ENCODE peak calls at places on chromosome 19, in seven cellular contexts. P is mucosa of descending colon, X is fibroblast of lung, Y is IMR-90, V is B cell, E is lower leg skin, D is SK-N-SH. T is an unnamed sample.

GRCh38 chr19:53659292-53659691 is 27.5 kb downstream of the DPRX start:
- DNase-seq in P (no peak), X (no peak), Y (no peak), V (no peak), E (no peak), D (peak; percentile 33), T (no peak)

GRCh38 chr19:7515091-7515470 is 822 bp upstream of the ZNF358 start:
- DNase-seq in P (no peak), X (peak; percentile 82), Y (peak; percentile 66), V (no peak), E (no peak), D (no peak), T (no peak)

GRCh38 chr19:14156122-14156521 is 19.7 kb upstream of the ASF1B start:
- DNase-seq in P (no peak), X (no peak), Y (no peak), V (peak; percentile 25), E (no peak), D (no peak), T (no peak)

GRCh38 chr19:48333467-48334384 is 8.4 kb downstream of the EMP3 start:
- DNase-seq in P (peak; percentile 97), X (peak; percentile 93), Y (peak; percentile 91), V (peak; percentile 96), E (peak; percentile 98), D (peak; percentile 84), T (peak; percentile 92)

GRCh38 chr19:19618384-19619051 is at the start of gene PBX4:
- DNase-seq in P (peak; percentile 98), X (peak; percentile 85), Y (peak; percentile 82), V (peak; percentile 98), E (peak; percentile 99), D (peak; percentile 99), T (peak; percentile 65)

GRCh38 chr19:19816679-19817078 is 4.9 kb downstream of the ZNF506 start:
- DNase-seq in P (no peak), X (no peak), Y (no peak), V (no peak), E (no peak), D (no peak), T (no peak)

GRCh38 chr19:11021760-11022144 is 60.9 kb downstream of the SMARCA4 start:
- DNase-seq in P (no peak), X (no peak), Y (no peak), V (no peak), E (no peak), D (no peak), T (no peak)

GRCh38 chr19:31107096-31107495 is 242.1 kb downstream of the TSHZ3 start:
- DNase-seq in P (no peak), X (no peak), Y (no peak), V (no peak), E (no peak), D (no peak), T (no peak)

GRCh38 chr19:11164879-11165406 is 9.4 kb upstream of the SPC24 start:
- DNase-seq in P (peak; percentile 64), X (peak; percentile 93), Y (peak; percentile 61), V (no peak), E (peak; percentile 96), D (no peak), T (peak; percentile 51)

GRCh38 chr19:6947745-6948144 is 60.4 kb downstream of the ADGRE1 start:
- DNase-seq in P (no peak), X (peak; percentile 2), Y (no peak), V (no peak), E (no peak), D (no peak), T (peak; percentile 66)

GRCh38 chr19:6058411-6059201 is 51.7 kb downstream of the RFX2 start:
- DNase-seq in P (no peak), X (no peak), Y (no peak), V (no peak), E (peak; percentile 78), D (no peak), T (no peak)

GRCh38 chr19:33872445-33873320 is 76.0 kb downstream of the KCTD15 start:
- DNase-seq in P (no peak), X (no peak), Y (no peak), V (no peak), E (peak; percentile 32), D (no peak), T (no peak)

GRCh38 chr19:38163419-38164290 is 60.4 kb downstream of the DPF1 start:
- DNase-seq in P (no peak), X (no peak), Y (no peak), V (no peak), E (no peak), D (no peak), T (no peak)

GRCh38 chr19:11377237-11377636 is 2.8 kb downstream of the SWSAP1 start:
- DNase-seq in P (no peak), X (peak; percentile 92), Y (peak; percentile 94), V (no peak), E (no peak), D (no peak), T (peak; percentile 50)

GRCh38 chr19:58385313-58386165 is 1.5 kb upstream of the RPS5 start:
- DNase-seq in P (no peak), X (no peak), Y (no peak), V (no peak), E (peak; percentile 84), D (no peak), T (no peak)

GRCh38 chr19:4198467-4199126 is 16.1 kb downstream of the ANKRD24 start:
- DNase-seq in P (no peak), X (no peak), Y (no peak), V (no peak), E (no peak), D (no peak), T (no peak)

GRCh38 chr19:4197625-4198466 is 15.4 kb downstream of the ANKRD24 start:
- DNase-seq in P (no peak), X (no peak), Y (no peak), V (peak; percentile 61), E (no peak), D (peak; percentile 81), T (no peak)

GRCh38 chr19:4200940-4201542 is 18.6 kb downstream of the ANKRD24 start:
- DNase-seq in P (no peak), X (no peak), Y (no peak), V (no peak), E (no peak), D (no peak), T (no peak)

GRCh38 chr19:4201798-4202197 is 19.3 kb downstream of the ANKRD24 start:
- DNase-seq in P (no peak), X (no peak), Y (no peak), V (no peak), E (no peak), D (no peak), T (no peak)

GRCh38 chr19:4199699-4200293 is 17.3 kb downstream of the ANKRD24 start:
- DNase-seq in P (peak; percentile 59), X (no peak), Y (no peak), V (no peak), E (no peak), D (peak; percentile 53), T (no peak)
- TF ChIP-seq CTCF in P (no peak), X (no peak), Y (no peak), V (no peak), E (no peak), D (peak; percentile 24), T (no peak)

GRCh38 chr19:982567-983170 is 1.5 kb upstream of the WDR18 start:
- DNase-seq in P (peak; percentile 82), X (peak; percentile 42), Y (peak; percentile 31), V (peak; percentile 100), E (peak; percentile 95), D (peak; percentile 98), T (peak; percentile 53)

GRCh38 chr19:986083-986482 is 1.9 kb downstream of the WDR18 start:
- DNase-seq in P (no peak), X (no peak), Y (no peak), V (no peak), E (no peak), D (no peak), T (no peak)

GRCh38 chr19:988081-988480 is 3.9 kb downstream of the WDR18 start:
- DNase-seq in P (no peak), X (no peak), Y (no peak), V (no peak), E (no peak), D (no peak), T (no peak)

GRCh38 chr19:980133-980998 is 3.8 kb upstream of the WDR18 start:
- DNase-seq in P (no peak), X (no peak), Y (no peak), V (no peak), E (no peak), D (no peak), T (no peak)

GRCh38 chr19:984165-984967 is at the start of gene WDR18:
- DNase-seq in P (peak; percentile 95), X (peak; percentile 83), Y (peak; percentile 81), V (peak; percentile 100), E (peak; percentile 98), D (peak; percentile 99), T (peak; percentile 85)
- TF ChIP-seq CTCF in P (no peak), X (no peak), Y (peak; percentile 30), V (no peak), E (no peak), D (no peak), T (peak; percentile 19)

GRCh38 chr19:45773384-45773783 is 4.3 kb upstream of the SIX5 start:
- DNase-seq in P (no peak), X (no peak), Y (no peak), V (no peak), E (no peak), D (no peak), T (no peak)
- TF ChIP-seq CTCF in P (no peak), X (no peak), Y (no peak), V (no peak), E (no peak), D (no peak), T (no peak)

DNA sequence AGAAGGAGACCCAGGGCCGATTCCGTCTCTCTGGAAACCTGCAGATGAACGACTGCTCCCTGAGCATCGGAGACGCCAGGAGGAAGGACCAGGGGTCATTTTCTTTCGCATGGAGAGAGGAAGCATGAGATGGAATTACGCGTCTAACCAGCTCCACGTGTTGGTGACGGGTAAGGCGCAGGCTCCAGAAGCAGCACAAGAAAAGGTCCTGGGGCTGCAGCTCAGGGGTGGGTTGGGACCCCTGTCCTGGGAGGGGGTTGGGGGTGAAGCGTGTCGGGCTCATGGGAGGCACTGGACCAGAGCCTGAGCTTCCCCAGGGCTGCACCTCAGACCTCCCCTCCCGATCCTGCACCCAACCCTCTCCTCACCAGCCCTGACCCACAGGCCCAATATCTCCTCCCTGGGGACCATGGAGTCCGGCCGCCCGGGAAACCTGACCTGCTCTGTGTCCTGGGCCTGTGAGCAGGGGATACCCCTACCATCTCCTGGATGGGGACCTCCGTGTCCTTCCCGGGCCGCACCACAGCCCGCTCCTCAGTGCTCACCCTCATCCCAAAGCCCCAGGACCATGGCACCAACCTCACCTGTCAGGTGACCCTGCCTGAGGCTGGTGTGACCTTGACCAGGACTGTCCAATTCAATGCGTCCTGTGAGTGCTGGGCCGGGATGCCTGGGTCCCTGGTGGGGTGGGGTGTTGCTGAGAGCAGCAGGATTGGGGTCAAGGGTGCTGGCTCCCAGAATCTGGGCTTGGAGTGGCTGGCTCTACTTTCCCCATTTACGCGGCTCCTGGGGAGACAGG is 39.6 kb upstream of the CD33 start:
- DNase-seq in P (no peak), X (no peak), Y (no peak), V (no peak), E (no peak), D (no peak), T (no peak)
- TF ChIP-seq CTCF in P (no peak), X (no peak), Y (no peak), V (no peak), E (no peak), D (no peak), T (no peak)

DNA sequence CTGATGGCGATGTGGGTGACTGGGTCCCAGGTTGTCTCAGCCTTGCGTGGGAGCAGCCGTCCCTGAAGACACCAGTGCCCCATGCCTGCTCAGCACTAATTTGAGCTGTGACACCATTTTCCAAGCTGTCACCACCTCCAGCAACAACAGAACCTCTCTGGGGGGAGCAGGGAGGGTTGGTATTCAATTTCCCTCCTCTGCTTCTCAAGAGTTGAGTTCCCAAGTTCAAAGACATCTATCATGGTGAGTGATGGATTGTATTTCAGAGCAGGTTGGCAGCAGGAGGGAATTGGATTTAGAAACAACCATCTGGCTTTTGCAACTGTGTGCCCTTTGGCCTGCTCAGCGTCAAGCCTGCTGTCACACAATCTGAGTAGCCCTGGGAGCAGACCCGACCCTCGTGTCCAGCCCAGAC is 46.9 kb upstream of the UQCRFS1 start:
- DNase-seq in P (no peak), X (no peak), Y (no peak), V (no peak), E (peak; percentile 20), D (no peak), T (no peak)
- TF ChIP-seq CTCF in P (no peak), X (no peak), Y (no peak), V (no peak), E (no peak), D (no peak), T (no peak)

T was measured in endothelial cell of umbilical vein.